ENCODE peak calls at places on chromosomes 13 and 19, in four cellular contexts. One of them, this sample, is unnamed.

GRCh38 chr13:66623129-66623528 is 607.0 kb downstream of the PCDH9 start:
- DNase-seq in H9: no peak
- DNase-seq in neuronal stem cell: no peak
- DNase-seq in H1: no peak
- DNase-seq in this sample: no peak

GRCh38 chr19:29366757-29367156 is 153.8 kb upstream of the UQCRFS1 start:
- DNase-seq in H9: no peak
- DNase-seq in neuronal stem cell: no peak
- DNase-seq in H1: no peak
- DNase-seq in this sample: no peak

GRCh38 chr13:33992891-33993336 is 175.0 kb downstream of the RFC3 start:
- DNase-seq in H9: no peak
- DNase-seq in neuronal stem cell: no peak
- DNase-seq in H1: no peak
- DNase-seq in this sample: no peak

GRCh38 chr13:70817571-70817970 is 709.3 kb upstream of the KLHL1 start:
- DNase-seq in H9: no peak
- DNase-seq in neuronal stem cell: no peak
- DNase-seq in H1: no peak
- DNase-seq in this sample: peak; percentile 56

GRCh38 chr19:33426621-33427475 is 53.3 kb downstream of the CEBPG start:
- DNase-seq in H9: no peak
- DNase-seq in neuronal stem cell: no peak
- DNase-seq in H1: no peak
- DNase-seq in this sample: no peak

GRCh38 chr13:31588331-31588730 is 151.0 kb upstream of the RXFP2 start:
- DNase-seq in H9: no peak
- DNase-seq in neuronal stem cell: no peak
- DNase-seq in H1: no peak
- DNase-seq in this sample: no peak

GRCh38 chr13:33721719-33722118 is 96.2 kb upstream of the RFC3 start:
- DNase-seq in H9: no peak
- DNase-seq in neuronal stem cell: no peak
- DNase-seq in H1: no peak
- DNase-seq in this sample: peak; percentile 79

GRCh38 chr13:93169980-93170379 is 56.6 kb upstream of the GPC6 start:
- DNase-seq in H9: no peak
- DNase-seq in neuronal stem cell: no peak
- DNase-seq in H1: no peak
- DNase-seq in this sample: peak; percentile 66

GRCh38 chr19:5929646-5930045 is 15.6 kb downstream of the CAPS start:
- DNase-seq in H9: no peak
- DNase-seq in neuronal stem cell: no peak
- DNase-seq in H1: no peak
- DNase-seq in this sample: no peak

GRCh38 chr13:74204606-74205312 is 70.6 kb upstream of the KLF12 start:
- DNase-seq in H9: no peak
- DNase-seq in neuronal stem cell: no peak
- DNase-seq in H1: no peak
- DNase-seq in this sample: no peak

GRCh38 chr19:4624733-4625362 is 14.5 kb upstream of the TNFAIP8L1 start:
- DNase-seq in H9: peak; percentile 87
- DNase-seq in neuronal stem cell: no peak
- DNase-seq in H1: no peak
- DNase-seq in this sample: no peak

GRCh38 chr13:49444517-49445395 is 682 bp downstream of the SETDB2 start:
- DNase-seq in H9: no peak
- DNase-seq in neuronal stem cell: peak; percentile 29
- DNase-seq in H1: no peak
- DNase-seq in this sample: peak; percentile 80

GRCh38 chr13:36515466-36515865 is 83.2 kb downstream of the CCNA1 start:
- DNase-seq in H9: no peak
- DNase-seq in neuronal stem cell: no peak
- DNase-seq in H1: no peak
- DNase-seq in this sample: no peak

GRCh38 chr13:91020635-91021034 is 326.9 kb upstream of the MIR17HG start:
- DNase-seq in H9: no peak
- DNase-seq in neuronal stem cell: no peak
- DNase-seq in H1: no peak
- DNase-seq in this sample: no peak

GRCh38 chr13:21009036-21009435 is 52.4 kb downstream of the LATS2 start:
- DNase-seq in H9: no peak
- DNase-seq in neuronal stem cell: no peak
- DNase-seq in H1: no peak
- DNase-seq in this sample: no peak

GRCh38 chr19:45186509-45187334 is 8.1 kb downstream of the BLOC1S3 start:
- DNase-seq in H9: no peak
- DNase-seq in neuronal stem cell: no peak
- DNase-seq in H1: no peak
- DNase-seq in this sample: no peak

GRCh38 chr19:6481541-6482342 is at the start of gene DENND1C:
- DNase-seq in H9: peak; percentile 61
- DNase-seq in neuronal stem cell: no peak
- DNase-seq in H1: no peak
- DNase-seq in this sample: no peak

GRCh38 chr19:45670670-45671453 is 2.8 kb downstream of the GIPR start:
- DNase-seq in H9: peak; percentile 96
- DNase-seq in neuronal stem cell: peak; percentile 76
- DNase-seq in H1: peak; percentile 93
- DNase-seq in this sample: peak; percentile 88

GRCh38 chr19:2731181-2732117 is 8.4 kb downstream of the SLC39A3 start:
- DNase-seq in H9: no peak
- DNase-seq in neuronal stem cell: no peak
- DNase-seq in H1: no peak
- DNase-seq in this sample: no peak

GRCh38 chr13:23701646-23702045 is 131.4 kb downstream of the TNFRSF19 start:
- DNase-seq in H9: no peak
- DNase-seq in neuronal stem cell: no peak
- DNase-seq in H1: no peak
- DNase-seq in this sample: peak; percentile 89

GRCh38 chr13:24341439-24341838 is 32.1 kb downstream of the C1QTNF9 start:
- DNase-seq in H9: no peak
- DNase-seq in neuronal stem cell: no peak
- DNase-seq in H1: no peak
- DNase-seq in this sample: peak; percentile 1

GRCh38 chr13:114339779-114340534 is 25.7 kb downstream of the CHAMP1 start:
- DNase-seq in H9: no peak
- DNase-seq in neuronal stem cell: no peak
- DNase-seq in H1: no peak
- DNase-seq in this sample: peak; percentile 47

GRCh38 chr19:3146677-3147100 is 10.9 kb downstream of the GNA15 start:
- DNase-seq in H9: peak; percentile 71
- DNase-seq in neuronal stem cell: no peak
- DNase-seq in H1: no peak
- DNase-seq in this sample: no peak

GRCh38 chr13:34620073-34620858 is 321.8 kb upstream of the NBEA start:
- DNase-seq in H9: no peak
- DNase-seq in neuronal stem cell: no peak
- DNase-seq in H1: no peak
- DNase-seq in this sample: no peak

GRCh38 chr19:54518844-54519243 is 16.2 kb downstream of the LAIR2 start:
- DNase-seq in H9: no peak
- DNase-seq in neuronal stem cell: no peak
- DNase-seq in H1: no peak
- DNase-seq in this sample: no peak

GRCh38 chr13:96238861-96239260 is 149.0 kb downstream of the HS6ST3 start:
- DNase-seq in H9: no peak
- DNase-seq in neuronal stem cell: no peak
- DNase-seq in H1: no peak
- DNase-seq in this sample: no peak

GRCh38 chr13:42947925-42948324 is 44.1 kb downstream of the EPSTI1 start:
- DNase-seq in H9: no peak
- DNase-seq in neuronal stem cell: no peak
- DNase-seq in H1: no peak
- DNase-seq in this sample: no peak

GRCh38 chr19:56538761-56539263 is at the start of gene ZFP28:
- DNase-seq in H9: peak; percentile 80
- DNase-seq in neuronal stem cell: no peak
- DNase-seq in H1: no peak
- DNase-seq in this sample: no peak

GRCh38 chr19:4606181-4606580 is 33.1 kb upstream of the TNFAIP8L1 start:
- DNase-seq in H9: no peak
- DNase-seq in neuronal stem cell: no peak
- DNase-seq in H1: no peak
- DNase-seq in this sample: no peak

GRCh38 chr19:55316646-55317045 is 8.5 kb downstream of the TMEM150B start:
- DNase-seq in H9: peak; percentile 37
- DNase-seq in neuronal stem cell: no peak
- DNase-seq in H1: no peak
- DNase-seq in this sample: no peak

GRCh38 chr19:40607311-40607871 is 6.2 kb downstream of the LTBP4 start:
- DNase-seq in H9: peak; percentile 41
- DNase-seq in neuronal stem cell: no peak
- DNase-seq in H1: no peak
- DNase-seq in this sample: no peak

GRCh38 chr19:18415177-18415867 is 3.9 kb upstream of the SSBP4 start:
- DNase-seq in H9: peak; percentile 28
- DNase-seq in neuronal stem cell: no peak
- DNase-seq in H1: no peak
- DNase-seq in this sample: no peak
- H2BK15ac ChIP-seq in H9: no peak overlapping the region
- H2BK15ac ChIP-seq in neuronal stem cell: peak overlapping the region; percentile 92
- H2BK15ac ChIP-seq in H1: peak overlapping the region; percentile 81
- H2BK15ac ChIP-seq in this sample: peak overlapping the region; percentile 88

GRCh38 chr19:28020631-28021315 is 1192.2 kb downstream of the UQCRFS1 start:
- DNase-seq in H9: no peak
- DNase-seq in neuronal stem cell: no peak
- DNase-seq in H1: no peak
- DNase-seq in this sample: no peak
- H2BK12ac ChIP-seq in H9: no peak overlapping the region
- H2BK12ac ChIP-seq in neuronal stem cell: no peak overlapping the region
- H2BK12ac ChIP-seq in H1: peak overlapping the region; percentile 69
- H2BK12ac ChIP-seq in this sample: no peak overlapping the region

GRCh38 chr19:47274891-47275865 is 493 bp downstream of the INAFM1 start:
- DNase-seq in H9: no peak
- DNase-seq in neuronal stem cell: no peak
- DNase-seq in H1: no peak
- DNase-seq in this sample: peak; percentile 48

GRCh38 chr19:47274071-47274890 is at the start of gene INAFM1:
- DNase-seq in H9: peak; percentile 97
- DNase-seq in neuronal stem cell: peak; percentile 96
- DNase-seq in H1: peak; percentile 87
- DNase-seq in this sample: peak; percentile 92

GRCh38 chr19:47272448-47273312 is 2.0 kb upstream of the INAFM1 start:
- DNase-seq in H9: no peak
- DNase-seq in neuronal stem cell: no peak
- DNase-seq in H1: no peak
- DNase-seq in this sample: no peak

GRCh38 chr19:47271949-47272348 is 2.7 kb upstream of the INAFM1 start:
- DNase-seq in H9: no peak
- DNase-seq in neuronal stem cell: no peak
- DNase-seq in H1: no peak
- DNase-seq in this sample: no peak

DNA sequence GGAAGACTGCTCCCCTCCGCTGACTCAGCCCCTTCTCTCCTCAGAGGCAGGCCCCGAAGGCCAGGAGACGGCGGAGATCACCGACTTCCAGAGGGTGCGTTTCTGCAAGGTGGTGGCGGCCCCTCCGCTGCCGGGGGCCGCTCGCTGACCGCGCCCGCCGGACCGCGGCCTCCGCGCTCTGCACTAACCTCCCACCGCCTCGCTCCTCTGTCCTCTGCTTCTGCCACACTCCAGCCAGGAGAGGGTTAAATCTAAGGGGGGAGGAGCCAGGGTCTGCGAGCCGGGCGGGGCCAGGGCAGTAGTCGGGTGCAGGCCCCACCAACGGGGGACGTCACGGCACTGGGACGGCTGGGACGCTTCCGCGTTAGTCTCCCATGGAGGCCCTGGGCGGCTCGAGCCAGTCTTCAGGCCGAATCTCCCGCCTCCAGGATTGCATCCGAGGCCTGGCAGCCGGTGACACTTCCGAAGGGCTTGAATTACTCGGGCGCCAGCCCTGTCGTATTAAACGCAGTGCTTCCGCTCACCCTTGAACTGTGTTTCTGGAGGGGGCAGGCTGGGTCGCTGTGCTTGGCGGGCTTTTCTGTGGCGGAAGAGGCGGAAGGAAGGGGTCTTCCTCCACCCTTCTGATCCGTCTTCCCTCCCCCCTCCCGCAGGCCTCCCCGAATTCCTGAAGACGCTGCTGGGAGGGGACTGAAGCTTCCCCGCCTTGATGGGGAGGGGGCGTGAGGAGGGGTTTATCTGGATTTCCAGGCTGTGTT is 1.2 kb upstream of the INAFM1 start:
- DNase-seq in H9: peak; percentile 96
- DNase-seq in neuronal stem cell: peak; percentile 90
- DNase-seq in H1: peak; percentile 79
- DNase-seq in this sample: peak; percentile 97
- H2BK120ac ChIP-seq in H9: no peak overlapping the region
- H2BK120ac ChIP-seq in neuronal stem cell: no peak overlapping the region
- H2BK120ac ChIP-seq in H1: no peak overlapping the region
- H2BK120ac ChIP-seq in this sample: peak overlapping the region; percentile 82

DNA sequence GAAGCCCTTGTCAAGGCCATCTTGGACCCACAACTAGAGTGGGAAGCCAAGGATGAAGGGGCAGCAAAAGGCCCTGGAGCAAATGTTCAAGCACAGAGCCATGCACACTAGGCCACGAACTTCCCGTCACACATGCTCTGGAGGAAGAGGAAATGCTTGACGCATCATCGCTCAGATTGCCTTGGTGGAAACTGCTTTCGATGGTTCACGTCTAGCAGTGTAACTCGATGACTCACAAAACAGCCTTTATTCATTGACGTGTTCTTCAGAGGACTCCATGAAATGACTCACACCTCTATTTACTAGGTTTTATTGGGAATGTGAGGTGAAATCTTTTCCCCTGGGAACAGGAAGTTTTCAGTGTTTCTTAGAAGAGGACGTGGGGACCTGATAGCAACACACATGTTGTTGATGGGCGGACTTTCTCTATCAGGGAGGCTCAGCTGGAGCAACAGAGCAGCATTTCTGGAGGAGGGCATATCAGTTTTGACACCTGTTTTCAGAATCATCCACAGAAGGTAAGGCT is 79.8 kb upstream of the FLT1 start:
- DNase-seq in H9: no peak
- DNase-seq in neuronal stem cell: no peak
- DNase-seq in H1: no peak
- DNase-seq in this sample: peak; percentile 98
- H2BK15ac ChIP-seq in H9: no peak overlapping the region
- H2BK15ac ChIP-seq in neuronal stem cell: no peak overlapping the region
- H2BK15ac ChIP-seq in H1: peak overlapping the region; percentile 73
- H2BK15ac ChIP-seq in this sample: no peak overlapping the region

GRCh38 chr13:81388400-81388799 is 1047.5 kb upstream of the SPRY2 start:
- DNase-seq in H9: no peak
- DNase-seq in neuronal stem cell: no peak
- DNase-seq in H1: no peak
- DNase-seq in this sample: no peak
- H2BK12ac ChIP-seq in H9: no peak overlapping the region
- H2BK12ac ChIP-seq in neuronal stem cell: no peak overlapping the region
- H2BK12ac ChIP-seq in H1: no peak overlapping the region
- H2BK12ac ChIP-seq in this sample: no peak overlapping the region